ENCODE peak calls at places on chromosomes 1 and 21, in ten cellular contexts. W, G, V, S, Q, D, C, T, B and J are unnamed samples.

GRCh38 chr1:17494114-17494729 is 45.3 kb upstream of the ARHGEF10L start:
- DNase-seq in W (peak; percentile 63), G (peak; percentile 75), V (peak; percentile 82), S (peak; percentile 62), Q (peak; percentile 73), D (no peak), C (peak; percentile 69), T (peak; percentile 84), B (peak; percentile 30), J (peak; percentile 74)

GRCh38 chr1:113998361-113998760 is 19.1 kb downstream of the OLFML3 start:
- DNase-seq in W (peak; percentile 22), G (no peak), V (peak; percentile 54), S (no peak), Q (no peak), D (no peak), C (peak; percentile 15), T (no peak), B (no peak), J (peak; percentile 22)

GRCh38 chr21:38120984-38121855 is 135.6 kb upstream of the KCNJ15 start:
- DNase-seq in W (no peak), G (no peak), V (no peak), S (no peak), Q (no peak), D (no peak), C (no peak), T (no peak), B (no peak), J (no peak)

GRCh38 chr1:156892190-156893047 is 1.1 kb upstream of the PEAR1 start:
- DNase-seq in W (peak; percentile 88), G (peak; percentile 95), V (peak; percentile 96), S (peak; percentile 95), Q (peak; percentile 92), D (peak; percentile 71), C (peak; percentile 85), T (peak; percentile 94), B (peak; percentile 75), J (peak; percentile 88)

GRCh38 chr1:231861541-231862481 is 235.2 kb downstream of the DISC1 start:
- DNase-seq in W (no peak), G (peak; percentile 59), V (no peak), S (no peak), Q (no peak), D (no peak), C (peak; percentile 67), T (no peak), B (peak; percentile 33), J (no peak)

GRCh38 chr1:229209386-229209785 is 61.5 kb upstream of the RAB4A start:
- DNase-seq in W (no peak), G (no peak), V (no peak), S (no peak), Q (no peak), D (no peak), C (peak; percentile 69), T (no peak), B (no peak), J (no peak)

GRCh38 chr1:228228601-228229074 is 20.8 kb downstream of the OBSCN start:
- DNase-seq in W (no peak), G (no peak), V (no peak), S (no peak), Q (no peak), D (no peak), C (peak; percentile 98), T (no peak), B (no peak), J (peak; percentile 72)

GRCh38 chr21:24514081-24514733 is 1093.1 kb downstream of the MRPL39 start:
- DNase-seq in W (no peak), G (no peak), V (no peak), S (no peak), Q (no peak), D (no peak), C (peak; percentile 27), T (peak; percentile 14), B (no peak), J (peak; percentile 4)

GRCh38 chr1:10253755-10254154 is 43.4 kb downstream of the KIF1B start:
- DNase-seq in W (peak; percentile 64), G (no peak), V (peak; percentile 75), S (no peak), Q (no peak), D (no peak), C (peak; percentile 90), T (no peak), B (no peak), J (no peak)

GRCh38 chr1:67766117-67766978 is 66.9 kb downstream of the GNG12 start:
- DNase-seq in W (peak; percentile 43), G (peak; percentile 54), V (peak; percentile 88), S (peak; percentile 76), Q (no peak), D (no peak), C (peak; percentile 94), T (peak; percentile 65), B (no peak), J (peak; percentile 48)

GRCh38 chr1:189787201-189787600 is 690.5 kb downstream of the BRINP3 start:
- DNase-seq in W (peak; percentile 10), G (no peak), V (no peak), S (no peak), Q (no peak), D (no peak), C (peak; percentile 6), T (no peak), B (no peak), J (no peak)

GRCh38 chr21:32368386-32368785 is 24.4 kb downstream of the URB1 start:
- DNase-seq in W (no peak), G (no peak), V (no peak), S (no peak), Q (no peak), D (no peak), C (peak; percentile 66), T (no peak), B (no peak), J (no peak)

GRCh38 chr1:207841907-207842306 is 69.0 kb downstream of the CD34 start:
- DNase-seq in W (no peak), G (no peak), V (no peak), S (no peak), Q (no peak), D (no peak), C (no peak), T (no peak), B (no peak), J (no peak)

GRCh38 chr1:12460121-12460520 is 157.9 kb downstream of the DHRS3 start:
- DNase-seq in W (peak; percentile 83), G (peak; percentile 79), V (no peak), S (no peak), Q (no peak), D (no peak), C (no peak), T (no peak), B (no peak), J (no peak)

GRCh38 chr1:11479375-11479979 is 522 bp downstream of the DISP3 start:
- DNase-seq in W (no peak), G (no peak), V (no peak), S (no peak), Q (no peak), D (no peak), C (no peak), T (no peak), B (no peak), J (no peak)

GRCh38 chr1:51948491-51948915 is 42.0 kb downstream of the RAB3B start:
- DNase-seq in W (no peak), G (no peak), V (no peak), S (no peak), Q (no peak), D (no peak), C (no peak), T (no peak), B (peak; percentile 81), J (no peak)

GRCh38 chr1:51952638-51953037 is 37.9 kb downstream of the RAB3B start:
- DNase-seq in W (no peak), G (no peak), V (no peak), S (no peak), Q (no peak), D (no peak), C (no peak), T (no peak), B (no peak), J (no peak)

GRCh38 chr1:51949014-51949702 is 41.3 kb downstream of the RAB3B start:
- DNase-seq in W (no peak), G (no peak), V (no peak), S (no peak), Q (no peak), D (no peak), C (no peak), T (no peak), B (no peak), J (no peak)

GRCh38 chr1:51953079-51953478 is 37.4 kb downstream of the RAB3B start:
- DNase-seq in W (no peak), G (no peak), V (no peak), S (no peak), Q (no peak), D (no peak), C (no peak), T (no peak), B (no peak), J (peak; percentile 6)

GRCh38 chr1:51950701-51951100 is 39.8 kb downstream of the RAB3B start:
- DNase-seq in W (no peak), G (no peak), V (no peak), S (no peak), Q (no peak), D (no peak), C (no peak), T (no peak), B (no peak), J (no peak)
- TF ChIP-seq POLR2A in W (no peak), G (no peak), V (no peak), S (no peak), Q (no peak), D (no peak), C (no peak), T (no peak), B (no peak), J (no peak)

GRCh38 chr1:115356356-115356755 is 18.3 kb upstream of the NGF start:
- DNase-seq in W (no peak), G (no peak), V (no peak), S (no peak), Q (no peak), D (no peak), C (no peak), T (no peak), B (no peak), J (no peak)
- TF ChIP-seq POLR2A in W (no peak), G (no peak), V (no peak), S (no peak), Q (no peak), D (no peak), C (no peak), T (no peak), B (no peak), J (no peak)

GRCh38 chr1:111505641-111506119 is 2.2 kb upstream of the ADORA3 start:
- DNase-seq in W (peak; percentile 62), G (peak; percentile 38), V (peak; percentile 62), S (no peak), Q (peak; percentile 40), D (no peak), C (no peak), T (no peak), B (no peak), J (peak; percentile 78)
- TF ChIP-seq POLR2A in W (no peak), G (no peak), V (no peak), S (no peak), Q (peak; percentile 18), D (no peak), C (no peak), T (no peak), B (no peak), J (no peak)

DNA sequence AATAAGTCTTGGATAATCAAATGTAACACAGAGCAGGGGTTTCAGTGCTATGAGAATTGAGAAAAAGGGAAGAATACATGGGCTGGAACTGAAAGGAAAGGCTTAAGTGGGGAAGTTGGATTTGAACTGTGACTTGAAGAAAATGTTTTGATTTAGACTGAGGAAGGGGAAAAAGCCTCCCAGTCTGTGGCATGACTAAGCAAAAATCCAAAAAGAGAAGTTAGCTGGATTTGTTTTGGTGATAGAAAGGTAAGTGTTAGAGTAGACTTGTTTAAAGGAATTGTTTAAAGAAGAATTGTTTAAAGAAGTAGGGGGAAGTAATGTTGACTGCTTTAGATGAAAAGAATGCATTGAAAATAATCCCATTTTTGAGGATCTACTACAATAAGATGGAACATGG is 46.0 kb downstream of the KCNK2 start:
- DNase-seq in W (no peak), G (no peak), V (no peak), S (no peak), Q (no peak), D (no peak), C (no peak), T (no peak), B (no peak), J (peak; percentile 19)
- TF ChIP-seq POLR2A in W (no peak), G (no peak), V (no peak), S (no peak), Q (no peak), D (no peak), C (no peak), T (no peak), B (no peak), J (no peak)